ENCODE peak calls at places on chromosomes 16 and 17, in six cellular contexts. W is iPS DF 6.9, S is left ventricle myocardium inferior, T is right lobe of liver, U is heart left ventricle, P is esophagus squamous epithelium. A is an unnamed sample.

GRCh38 chr16:31435341-31436220 is 7.0 kb downstream of the ZNF843 start:
- DNase-seq in P (no peak), W (no peak), S (no peak), T (no peak), U (no peak), A (no peak)

GRCh38 chr16:19555938-19556778 is 655 bp downstream of the VPS35L start:
- DNase-seq in S (no peak), P (no peak), U (no peak), W (peak; percentile 93), T (no peak), A (no peak)

GRCh38 chr17:49891694-49892389 is 44.0 kb upstream of the TAC4 start:
- DNase-seq in U (no peak), S (no peak), P (no peak), T (no peak), W (no peak), A (no peak)

GRCh38 chr17:47882247-47882646 is 13.8 kb upstream of the SP2 start:
- DNase-seq in U (no peak), T (no peak), P (no peak), W (no peak), S (no peak), A (no peak)

GRCh38 chr16:70746708-70747424 is 54.1 kb downstream of the VAC14 start:
- DNase-seq in U (peak; percentile 71), S (peak; percentile 50), P (no peak), T (peak; percentile 89), W (no peak), A (peak; percentile 76)

GRCh38 chr17:63446218-63446980 is at the start of gene CYB561:
- DNase-seq in S (peak; percentile 75), T (peak; percentile 82), P (no peak), W (no peak), U (peak; percentile 74), A (peak; percentile 77)

GRCh38 chr16:72921620-72922019 is 126.3 kb downstream of the ZFHX3 start:
- DNase-seq in P (no peak), S (no peak), U (no peak), W (no peak), T (no peak), A (peak; percentile 48)

GRCh38 chr17:57459286-57459915 is 203.1 kb downstream of the MSI2 start:
- DNase-seq in S (no peak), T (peak; percentile 39), U (no peak), W (no peak), P (no peak), A (no peak)

GRCh38 chr16:19432429-19432828 is 14.7 kb downstream of the TMC5 start:
- DNase-seq in S (no peak), T (no peak), W (no peak), P (no peak), U (no peak), A (no peak)

GRCh38 chr17:50373705-50374104 is 676 bp downstream of the EME1 start:
- DNase-seq in S (no peak), T (no peak), W (no peak), P (no peak), U (no peak), A (no peak)

GRCh38 chr17:76709077-76709950 is 1.5 kb downstream of the MXRA7 start:
- DNase-seq in S (peak; percentile 92), W (no peak), P (no peak), U (peak; percentile 93), T (no peak), A (peak; percentile 95)

GRCh38 chr17:44830359-44831269 is 527 bp upstream of the GJC1 start:
- DNase-seq in P (no peak), S (no peak), U (no peak), T (peak; percentile 35), W (peak; percentile 63), A (peak; percentile 43)

GRCh38 chr17:55264640-55265298 is at the start of gene HLF:
- DNase-seq in W (peak; percentile 13), U (peak; percentile 81), T (peak; percentile 84), S (peak; percentile 83), P (no peak), A (peak; percentile 81)

GRCh38 chr16:11087691-11088431 is 143.5 kb downstream of the CLEC16A start:
- DNase-seq in U (peak; percentile 24), T (no peak), W (no peak), S (no peak), P (no peak), A (no peak)

GRCh38 chr16:23976091-23977001 is 140.6 kb downstream of the PRKCB start:
- DNase-seq in U (no peak), T (no peak), W (no peak), P (no peak), S (no peak), A (no peak)

GRCh38 chr16:24626251-24626650 is 86.9 kb downstream of the RBBP6 start:
- DNase-seq in U (no peak), S (no peak), P (no peak), W (no peak), T (no peak), A (no peak)

GRCh38 chr16:77868478-77868877 is 80.1 kb downstream of the VAT1L start:
- DNase-seq in T (no peak), S (no peak), W (no peak), U (no peak), P (no peak), A (no peak)

GRCh38 chr16:16062023-16062932 is 112.9 kb downstream of the ABCC1 start:
- DNase-seq in S (peak; percentile 29), U (peak; percentile 46), W (no peak), T (no peak), P (no peak), A (no peak)

GRCh38 chr17:38925263-38925995 is at the start of gene LASP1NB:
- DNase-seq in U (no peak), T (no peak), S (no peak), W (no peak), P (no peak), A (peak; percentile 52)

GRCh38 chr16:72291531-72291981 is 119.6 kb upstream of the PMFBP1 start:
- DNase-seq in U (no peak), T (no peak), S (no peak), W (no peak), P (no peak), A (no peak)

GRCh38 chr16:57299009-57299718 is 14.7 kb upstream of the PLLP start:
- DNase-seq in P (no peak), S (no peak), W (no peak), U (peak; percentile 65), T (no peak), A (peak; percentile 72)

GRCh38 chr16:68360971-68361370 is 50.2 kb downstream of the PRMT7 start:
- DNase-seq in U (no peak), W (no peak), S (no peak), P (no peak), T (peak; percentile 20), A (no peak)

GRCh38 chr17:48727415-48728175 is 955 bp downstream of the HOXB13 start:
- DNase-seq in U (no peak), P (no peak), W (no peak), T (no peak), S (no peak), A (no peak)

GRCh38 chr17:63919311-63919723 is 678 bp upstream of the GH1 start:
- DNase-seq in P (no peak), U (peak; percentile 58), T (no peak), S (no peak), W (no peak), A (peak; percentile 41)

GRCh38 chr16:67677712-67678111 is 11.1 kb downstream of the C16orf86 start:
- DNase-seq in P (no peak), S (no peak), T (no peak), U (no peak), W (no peak), A (no peak)

GRCh38 chr16:84091460-84091859 is 25.3 kb downstream of the MBTPS1 start:
- DNase-seq in T (no peak), S (peak; percentile 41), U (peak; percentile 73), W (no peak), P (no peak), A (no peak)
- H3K27ac ChIP-seq in T (no peak overlapping the region), S (peak overlapping the region; percentile 73), U (peak overlapping the region; percentile 38), W (no peak overlapping the region), P (no peak overlapping the region), A (no peak overlapping the region)

GRCh38 chr17:42833771-42834422 is 700 bp downstream of the PSME3 start:
- DNase-seq in S (no peak), U (no peak), T (no peak), W (no peak), P (no peak), A (no peak)
- H3K4me3 ChIP-seq in S (peak overlapping the region; percentile 86), U (peak overlapping the region; percentile 81), T (peak overlapping the region; percentile 92), W (peak overlapping the region; percentile 86), P (peak overlapping the region; percentile 94), A (peak overlapping the region; percentile 61)

GRCh38 chr17:74833501-74834361 is 26.0 kb downstream of the GRIN2C start:
- DNase-seq in P (no peak), T (peak; percentile 36), S (no peak), W (no peak), U (no peak), A (no peak)
- H3K27ac ChIP-seq in P (no peak overlapping the region), T (no peak overlapping the region), S (no peak overlapping the region), W (no peak overlapping the region), U (no peak overlapping the region), A (no peak overlapping the region)

GRCh38 chr17:61597606-61598005 is 6.6 kb upstream of the NACA2 start:
- DNase-seq in U (no peak), T (no peak), P (no peak), W (no peak), S (no peak), A (no peak)

GRCh38 chr17:61598014-61598413 is 7.0 kb upstream of the NACA2 start:
- DNase-seq in P (no peak), U (no peak), S (no peak), W (no peak), T (no peak), A (no peak)

GRCh38 chr17:61601297-61601696 is 10.3 kb upstream of the NACA2 start:
- DNase-seq in S (no peak), P (no peak), T (no peak), U (no peak), W (no peak), A (no peak)

GRCh38 chr17:61600621-61601020 is 9.6 kb upstream of the NACA2 start:
- DNase-seq in S (no peak), P (no peak), W (no peak), T (no peak), U (no peak), A (no peak)

DNA sequence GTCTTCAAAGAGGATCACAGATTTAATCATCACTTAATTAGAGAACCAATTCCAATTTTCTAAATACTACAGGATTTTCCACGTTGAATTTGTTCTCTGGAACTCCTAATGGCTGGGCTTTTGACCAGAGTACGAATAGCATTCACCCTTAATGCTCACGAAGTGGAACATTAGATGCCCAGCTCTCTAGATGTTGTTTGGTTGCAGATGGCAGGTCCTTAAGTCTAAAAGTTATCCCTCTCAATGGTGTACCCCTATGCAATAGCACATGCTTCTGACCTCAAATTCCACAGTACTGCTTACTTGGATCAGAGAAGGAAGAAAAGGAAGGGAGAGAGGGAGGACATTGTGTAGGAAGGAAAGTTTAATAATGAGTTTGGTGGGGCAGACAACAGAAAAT is 8.6 kb upstream of the NACA2 start:
- DNase-seq in T (no peak), U (no peak), S (no peak), P (no peak), W (no peak), A (no peak)
- H3K4me3 ChIP-seq in T (no peak overlapping the region), U (no peak overlapping the region), S (no peak overlapping the region), P (no peak overlapping the region), W (no peak overlapping the region), A (no peak overlapping the region)

DNA sequence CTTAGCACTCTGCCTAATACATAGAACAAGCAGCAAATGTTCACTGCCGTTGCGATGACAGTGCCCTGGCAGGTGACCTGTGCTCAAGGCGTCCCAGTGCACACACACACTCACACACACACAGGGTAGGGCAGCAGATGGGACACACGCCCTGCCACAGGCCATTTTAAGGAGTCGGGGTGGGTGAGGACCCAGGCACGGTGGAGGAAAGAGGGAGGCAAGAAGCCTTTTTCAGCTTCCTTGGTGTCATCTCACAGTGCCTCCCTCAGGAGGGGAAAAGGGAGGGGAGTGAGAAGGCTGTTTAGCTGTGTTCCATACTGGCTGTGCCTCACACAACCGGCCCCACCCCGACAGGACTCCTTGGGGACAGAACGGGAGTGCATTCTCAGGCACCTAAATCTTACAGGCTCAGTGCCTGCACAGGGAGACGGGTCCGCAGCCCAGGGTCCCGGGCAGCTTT is 1.5 kb downstream of the PITPNM3 start:
- DNase-seq in U (no peak), P (no peak), T (no peak), W (no peak), S (no peak), A (no peak)
- H3K27ac ChIP-seq in U (no peak overlapping the region), P (peak overlapping the region; percentile 97), T (no peak overlapping the region), W (no peak overlapping the region), S (no peak overlapping the region), A (no peak overlapping the region)

A was measured in uterus.